ENCODE peak calls at places on chromosomes 13 and 19, in eight cellular contexts. I, H, Z, Q, T, B, N and R are unnamed samples. For H3K4me1, the result is how much of the 10 kb centered on the place peaks cover.

GRCh38 chr19:18320865-18321728 is 1.8 kb downstream of the LSM4 start:
- DNase-seq in N (no peak), Q (no peak), B (no peak), Z (no peak), I (no peak), T (no peak), H (no peak), R (no peak)

GRCh38 chr19:3480383-3481091 is at the start of gene SMIM24:
- DNase-seq in B (no peak), Z (no peak), I (no peak), Q (no peak), N (peak), H (no peak), T (no peak), R (no peak)

GRCh38 chr19:34310494-34310981 is 54.5 kb upstream of the GPI start:
- DNase-seq in Z (no peak), I (no peak), B (no peak), Q (no peak), H (no peak), T (no peak), N (no peak), R (no peak)

GRCh38 chr13:113959198-113959597 is 14.7 kb downstream of the C13orf46 start:
- DNase-seq in Q (no peak), H (no peak), I (no peak), B (no peak), T (no peak), N (no peak), Z (no peak), R (no peak)

GRCh38 chr19:29001922-29002247 is 211.1 kb downstream of the UQCRFS1 start:
- DNase-seq in I (no peak), N (no peak), Q (no peak), T (no peak), B (no peak), H (no peak), Z (no peak), R (no peak)

GRCh38 chr13:83906240-83906820 is 24.1 kb upstream of the SLITRK1 start:
- DNase-seq in N (no peak), I (no peak), B (no peak), T (no peak), Z (no peak), Q (no peak), H (no peak), R (no peak)

GRCh38 chr19:40605201-40605971 is 4.2 kb downstream of the LTBP4 start:
- DNase-seq in B (peak), N (peak), I (peak), Q (peak), T (peak), H (no peak), Z (peak), R (peak)

GRCh38 chr13:105915451-105915850 is 620.0 kb downstream of the EFNB2 start:
- DNase-seq in T (no peak), H (no peak), I (no peak), N (no peak), Z (no peak), Q (no peak), B (no peak), R (no peak)

GRCh38 chr19:19115954-19116353 is 22.3 kb downstream of the TMEM161A start:
- DNase-seq in N (no peak), Z (no peak), T (peak), Q (no peak), I (peak), H (no peak), B (no peak), R (no peak)

GRCh38 chr13:94950303-94950702 is 238.0 kb upstream of the SOX21 start:
- DNase-seq in H (no peak), N (no peak), Z (no peak), T (no peak), I (no peak), Q (peak), B (no peak), R (no peak)

GRCh38 chr13:42494157-42494556 is 79.8 kb upstream of the TNFSF11 start:
- DNase-seq in N (no peak), Z (no peak), B (no peak), Q (peak), I (no peak), H (no peak), T (no peak), R (no peak)
- H3K4me1 ChIP-seq in N (under half), Z (under half), B (under half), Q (under half), I (under half), H (under half), T (under half), R (under half)

GRCh38 chr19:1173160-1173844 is 766 bp downstream of the SBNO2 start:
- DNase-seq in I (no peak), B (peak), T (peak), N (peak), H (no peak), Z (peak), Q (peak), R (no peak)
- H3K4me1 ChIP-seq in I (under half), B (under half), T (under half), N (under half), H (under half), Z (under half), Q (half or more), R (under half)

GRCh38 chr19:11031421-11032070 is 57.7 kb upstream of the LDLR start:
- DNase-seq in I (no peak), T (no peak), B (no peak), H (no peak), Z (no peak), Q (no peak), N (no peak), R (no peak)
- H3K4me1 ChIP-seq in I (under half), T (under half), B (under half), H (under half), Z (under half), Q (under half), N (under half), R (under half)

GRCh38 chr19:51296331-51297093 is 14.9 kb upstream of the IGLON5 start:
- DNase-seq in N (no peak), T (no peak), I (no peak), Z (no peak), B (no peak), Q (no peak), H (no peak), R (no peak)

GRCh38 chr19:51294211-51294976 is 17.1 kb upstream of the IGLON5 start:
- DNase-seq in Q (no peak), T (no peak), H (no peak), B (no peak), I (peak), N (no peak), Z (no peak), R (no peak)

GRCh38 chr19:51297406-51297805 is 14.0 kb upstream of the IGLON5 start:
- DNase-seq in I (no peak), T (no peak), Z (no peak), Q (no peak), N (no peak), H (no peak), B (no peak), R (no peak)

GRCh38 chr19:51294977-51295375 is 16.5 kb upstream of the IGLON5 start:
- DNase-seq in B (no peak), N (no peak), H (no peak), Q (no peak), I (no peak), Z (no peak), T (no peak), R (no peak)

DNA sequence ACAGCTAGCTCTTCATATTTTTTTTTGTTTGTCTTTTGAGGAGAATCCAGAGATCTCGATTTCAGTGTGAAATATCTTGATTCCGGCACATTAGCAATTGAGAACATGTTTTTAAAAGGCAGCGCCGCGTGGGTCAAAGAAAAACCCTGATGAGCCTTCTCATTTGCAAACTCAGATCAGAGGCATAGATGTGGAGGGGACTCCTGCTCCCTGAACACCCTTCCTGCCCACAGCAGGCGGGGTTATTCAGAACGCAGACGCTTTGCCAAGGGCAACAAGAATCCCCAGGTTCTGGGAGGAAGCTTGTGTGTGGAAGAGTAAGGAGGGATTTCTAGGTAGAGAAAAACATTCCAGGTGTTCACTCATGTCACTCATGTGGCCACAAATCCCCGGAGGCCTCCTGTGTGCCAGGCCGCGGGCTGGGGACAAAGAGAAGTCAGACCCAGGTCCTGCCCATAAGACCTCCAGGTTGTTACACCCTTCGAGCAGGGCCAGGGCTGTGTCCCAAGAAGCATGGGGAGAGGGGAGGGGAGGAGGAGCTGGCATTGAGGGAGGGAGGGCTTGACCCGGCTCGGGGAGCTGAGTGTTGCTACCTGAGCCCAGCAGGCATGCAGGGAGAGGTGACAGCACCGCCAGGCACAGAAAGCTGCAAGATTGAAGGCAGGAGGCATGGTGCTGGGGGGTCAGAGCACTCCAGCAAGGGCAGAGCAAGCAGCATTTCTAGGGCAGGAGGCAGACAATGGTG is 15.9 kb upstream of the IGLON5 start:
- DNase-seq in H (no peak), T (no peak), B (no peak), Z (no peak), I (no peak), Q (no peak), N (no peak), R (no peak)
- H3K4me1 ChIP-seq in H (under half), T (under half), B (under half), Z (under half), I (under half), Q (under half), N (under half), R (under half)

GRCh38 chr19:45076851-45077730 is 813 bp upstream of the ZNF296 start:
- DNase-seq in T (no peak), Z (no peak), Q (no peak), H (no peak), B (no peak), N (no peak), I (no peak), R (no peak)

GRCh38 chr19:45078390-45079062 is 534 bp upstream of the GEMIN7 start:
- DNase-seq in T (no peak), Q (no peak), Z (no peak), B (no peak), H (no peak), I (no peak), N (no peak), R (no peak)

GRCh38 chr19:45074744-45075143 is 1.5 kb downstream of the ZNF296 start:
- DNase-seq in I (no peak), N (no peak), H (no peak), B (no peak), Z (no peak), T (no peak), Q (no peak), R (no peak)

GRCh38 chr19:45075215-45076028 is 856 bp downstream of the ZNF296 start:
- DNase-seq in H (peak), Z (no peak), Q (no peak), B (peak), T (peak), N (peak), I (peak), R (peak)

GRCh38 chr19:45076029-45076850 is at the start of gene ZNF296:
- DNase-seq in N (peak), I (peak), H (no peak), Q (peak), Z (no peak), T (peak), B (peak), R (peak)
- H3K4me1 ChIP-seq in N (under half), I (under half), H (under half), Q (under half), Z (under half), T (under half), B (under half), R (under half)

GRCh38 chr13:98524391-98524790 is 52.5 kb downstream of the STK24 start:
- DNase-seq in H (no peak), B (no peak), T (no peak), N (no peak), I (no peak), Z (no peak), Q (no peak), R (no peak)

GRCh38 chr13:98525852-98526512 is 50.9 kb downstream of the STK24 start:
- DNase-seq in Z (no peak), B (no peak), I (no peak), N (no peak), T (no peak), H (no peak), Q (no peak), R (no peak)

GRCh38 chr13:98524793-98525192 is 52.1 kb downstream of the STK24 start:
- DNase-seq in Z (no peak), I (no peak), T (no peak), H (no peak), Q (no peak), B (no peak), N (no peak), R (no peak)

GRCh38 chr13:98523455-98524102 is 53.3 kb downstream of the STK24 start:
- DNase-seq in T (no peak), Q (no peak), B (no peak), N (no peak), H (no peak), I (no peak), Z (no peak), R (no peak)

GRCh38 chr13:98525452-98525851 is 51.5 kb downstream of the STK24 start:
- DNase-seq in H (no peak), N (no peak), I (no peak), T (no peak), B (no peak), Z (no peak), Q (no peak), R (no peak)
- H3K4me1 ChIP-seq in H (under half), N (under half), I (under half), T (half or more), B (under half), Z (under half), Q (under half), R (half or more)

DNA sequence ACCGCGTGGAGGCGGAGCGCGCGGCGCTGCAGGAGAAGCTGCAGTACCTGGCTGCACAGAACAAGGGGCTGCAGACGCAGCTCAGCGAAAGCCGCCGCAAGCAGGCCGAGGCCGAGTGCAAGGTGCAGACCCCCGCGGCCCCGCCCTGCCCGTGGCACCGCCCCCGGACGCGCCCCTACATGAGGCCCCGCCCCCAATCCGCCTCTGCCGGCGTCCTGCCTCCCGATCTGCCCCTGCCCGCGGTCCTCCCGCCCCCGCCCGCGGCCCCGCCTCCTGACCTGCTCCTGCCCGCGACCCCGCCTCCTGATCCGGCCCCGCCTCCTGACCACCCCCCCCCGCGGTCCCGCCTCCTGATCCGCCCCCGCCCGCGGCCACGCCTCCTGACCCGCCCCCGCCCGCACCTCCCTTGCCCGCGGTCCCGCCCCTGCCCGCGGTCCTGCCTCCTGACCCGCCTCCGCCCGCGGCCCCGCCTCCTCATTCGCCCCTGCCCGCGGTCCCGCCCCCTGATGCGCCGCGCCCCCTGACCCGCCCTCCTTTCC is 11.7 kb downstream of the PRR36 start:
- DNase-seq in N (peak), Z (peak), B (peak), Q (peak), H (no peak), I (peak), T (no peak), R (no peak)
- H3K4me1 ChIP-seq in N (under half), Z (under half), B (under half), Q (under half), H (under half), I (under half), T (under half), R (under half)